ENCODE peak calls at places on chromosomes 13 and 19, in ten cellular contexts. One of them, this sample, is unnamed.

GRCh38 chr13:51538626-51539179 is 45.6 kb upstream of the WDFY2 start:
- DNase-seq in fibroblast of lung: no peak
- DNase-seq in keratinocyte: no peak
- DNase-seq in trophoblast cell: no peak
- DNase-seq in PC-9: no peak
- DNase-seq in neural progenitor cell: no peak
- DNase-seq in IMR-90: no peak
- DNase-seq in endothelial cell of umbilical vein: no peak
- DNase-seq in mesenchymal stem cell: no peak
- DNase-seq in astrocyte: no peak
- DNase-seq in this sample: no peak

GRCh38 chr19:9945319-9945966 is 9.1 kb upstream of the OLFM2 start:
- DNase-seq in fibroblast of lung: peak; percentile 99
- DNase-seq in keratinocyte: no peak
- DNase-seq in trophoblast cell: peak; percentile 2
- DNase-seq in PC-9: no peak
- DNase-seq in neural progenitor cell: peak; percentile 31
- DNase-seq in IMR-90: peak; percentile 100
- DNase-seq in endothelial cell of umbilical vein: peak; percentile 7
- DNase-seq in mesenchymal stem cell: peak; percentile 97
- DNase-seq in astrocyte: peak; percentile 99
- DNase-seq in this sample: peak; percentile 72

GRCh38 chr19:51131780-51132680 is 7.3 kb downstream of the SIGLEC9 start:
- DNase-seq in fibroblast of lung: no peak
- DNase-seq in keratinocyte: no peak
- DNase-seq in trophoblast cell: peak; percentile 33
- DNase-seq in PC-9: peak; percentile 8
- DNase-seq in neural progenitor cell: peak; percentile 43
- DNase-seq in IMR-90: peak; percentile 38
- DNase-seq in endothelial cell of umbilical vein: peak; percentile 80
- DNase-seq in mesenchymal stem cell: peak; percentile 92
- DNase-seq in astrocyte: no peak
- DNase-seq in this sample: no peak

GRCh38 chr13:20221772-20222171 is 10.3 kb downstream of the GJB6 start:
- DNase-seq in fibroblast of lung: no peak
- DNase-seq in keratinocyte: no peak
- DNase-seq in trophoblast cell: peak; percentile 25
- DNase-seq in PC-9: no peak
- DNase-seq in neural progenitor cell: no peak
- DNase-seq in IMR-90: no peak
- DNase-seq in endothelial cell of umbilical vein: no peak
- DNase-seq in mesenchymal stem cell: no peak
- DNase-seq in astrocyte: no peak
- DNase-seq in this sample: peak; percentile 57

GRCh38 chr19:42052241-42052863 is 17.7 kb downstream of the GRIK5 start:
- DNase-seq in fibroblast of lung: no peak
- DNase-seq in keratinocyte: no peak
- DNase-seq in trophoblast cell: no peak
- DNase-seq in PC-9: no peak
- DNase-seq in neural progenitor cell: no peak
- DNase-seq in IMR-90: no peak
- DNase-seq in endothelial cell of umbilical vein: no peak
- DNase-seq in mesenchymal stem cell: no peak
- DNase-seq in astrocyte: no peak
- DNase-seq in this sample: peak; percentile 21

GRCh38 chr13:64069892-64070291 is 2654.2 kb upstream of the PCDH20 start:
- DNase-seq in fibroblast of lung: no peak
- DNase-seq in keratinocyte: no peak
- DNase-seq in trophoblast cell: no peak
- DNase-seq in PC-9: no peak
- DNase-seq in neural progenitor cell: no peak
- DNase-seq in IMR-90: no peak
- DNase-seq in endothelial cell of umbilical vein: no peak
- DNase-seq in mesenchymal stem cell: no peak
- DNase-seq in astrocyte: no peak
- DNase-seq in this sample: no peak

GRCh38 chr19:3618811-3619630 is 7.6 kb downstream of the CACTIN start:
- DNase-seq in fibroblast of lung: no peak
- DNase-seq in keratinocyte: no peak
- DNase-seq in trophoblast cell: no peak
- DNase-seq in PC-9: no peak
- DNase-seq in neural progenitor cell: no peak
- DNase-seq in IMR-90: no peak
- DNase-seq in endothelial cell of umbilical vein: no peak
- DNase-seq in mesenchymal stem cell: no peak
- DNase-seq in astrocyte: no peak
- DNase-seq in this sample: no peak

GRCh38 chr13:71864094-71864980 is 2.7 kb downstream of the DACH1 start:
- DNase-seq in fibroblast of lung: peak; percentile 9
- DNase-seq in keratinocyte: no peak
- DNase-seq in trophoblast cell: no peak
- DNase-seq in PC-9: no peak
- DNase-seq in neural progenitor cell: peak; percentile 87
- DNase-seq in IMR-90: no peak
- DNase-seq in endothelial cell of umbilical vein: peak; percentile 75
- DNase-seq in mesenchymal stem cell: peak; percentile 84
- DNase-seq in astrocyte: no peak
- DNase-seq in this sample: peak; percentile 1

GRCh38 chr19:58560921-58561320 is 2.5 kb upstream of the UBE2M start:
- DNase-seq in fibroblast of lung: no peak
- DNase-seq in keratinocyte: no peak
- DNase-seq in trophoblast cell: no peak
- DNase-seq in PC-9: no peak
- DNase-seq in neural progenitor cell: no peak
- DNase-seq in IMR-90: no peak
- DNase-seq in endothelial cell of umbilical vein: no peak
- DNase-seq in mesenchymal stem cell: no peak
- DNase-seq in astrocyte: no peak
- DNase-seq in this sample: no peak

GRCh38 chr13:95025116-95025515 is 276.1 kb downstream of the ABCC4 start:
- DNase-seq in fibroblast of lung: no peak
- DNase-seq in keratinocyte: no peak
- DNase-seq in trophoblast cell: no peak
- DNase-seq in PC-9: no peak
- DNase-seq in neural progenitor cell: no peak
- DNase-seq in IMR-90: no peak
- DNase-seq in endothelial cell of umbilical vein: no peak
- DNase-seq in mesenchymal stem cell: no peak
- DNase-seq in astrocyte: no peak
- DNase-seq in this sample: no peak

GRCh38 chr13:23876265-23876664 is 12.9 kb downstream of the MIPEP start:
- DNase-seq in fibroblast of lung: no peak
- DNase-seq in keratinocyte: no peak
- DNase-seq in trophoblast cell: peak; percentile 10
- DNase-seq in PC-9: no peak
- DNase-seq in neural progenitor cell: peak; percentile 24
- DNase-seq in IMR-90: peak; percentile 23
- DNase-seq in endothelial cell of umbilical vein: no peak
- DNase-seq in mesenchymal stem cell: no peak
- DNase-seq in astrocyte: no peak
- DNase-seq in this sample: no peak

GRCh38 chr19:50419580-50420035 is 870 bp downstream of the SPIB start:
- DNase-seq in fibroblast of lung: no peak
- DNase-seq in keratinocyte: no peak
- DNase-seq in trophoblast cell: no peak
- DNase-seq in PC-9: no peak
- DNase-seq in neural progenitor cell: no peak
- DNase-seq in IMR-90: no peak
- DNase-seq in endothelial cell of umbilical vein: no peak
- DNase-seq in mesenchymal stem cell: no peak
- DNase-seq in astrocyte: no peak
- DNase-seq in this sample: no peak

GRCh38 chr19:13920940-13921744 is 15.1 kb downstream of the CC2D1A start:
- DNase-seq in fibroblast of lung: peak; percentile 57
- DNase-seq in keratinocyte: no peak
- DNase-seq in trophoblast cell: peak; percentile 70
- DNase-seq in PC-9: no peak
- DNase-seq in neural progenitor cell: peak; percentile 50
- DNase-seq in IMR-90: peak; percentile 44
- DNase-seq in endothelial cell of umbilical vein: peak; percentile 34
- DNase-seq in mesenchymal stem cell: peak; percentile 52
- DNase-seq in astrocyte: peak; percentile 41
- DNase-seq in this sample: peak; percentile 51

GRCh38 chr19:55340784-55341147 is 1.1 kb downstream of the KMT5C start:
- DNase-seq in fibroblast of lung: no peak
- DNase-seq in keratinocyte: no peak
- DNase-seq in trophoblast cell: peak; percentile 39
- DNase-seq in PC-9: no peak
- DNase-seq in neural progenitor cell: peak; percentile 66
- DNase-seq in IMR-90: no peak
- DNase-seq in endothelial cell of umbilical vein: peak; percentile 17
- DNase-seq in mesenchymal stem cell: peak; percentile 27
- DNase-seq in astrocyte: no peak
- DNase-seq in this sample: no peak

GRCh38 chr19:55339225-55340143 is at the start of gene KMT5C:
- DNase-seq in fibroblast of lung: peak; percentile 100
- DNase-seq in keratinocyte: peak; percentile 100
- DNase-seq in trophoblast cell: peak; percentile 100
- DNase-seq in PC-9: peak; percentile 100
- DNase-seq in neural progenitor cell: peak; percentile 100
- DNase-seq in IMR-90: peak; percentile 100
- DNase-seq in endothelial cell of umbilical vein: peak; percentile 100
- DNase-seq in mesenchymal stem cell: peak; percentile 100
- DNase-seq in astrocyte: peak; percentile 100
- DNase-seq in this sample: peak; percentile 100

GRCh38 chr19:55340144-55340783 is 588 bp downstream of the KMT5C start:
- DNase-seq in fibroblast of lung: no peak
- DNase-seq in keratinocyte: no peak
- DNase-seq in trophoblast cell: no peak
- DNase-seq in PC-9: no peak
- DNase-seq in neural progenitor cell: no peak
- DNase-seq in IMR-90: no peak
- DNase-seq in endothelial cell of umbilical vein: no peak
- DNase-seq in mesenchymal stem cell: no peak
- DNase-seq in astrocyte: no peak
- DNase-seq in this sample: no peak

GRCh38 chr19:55342044-55342531 is 2.4 kb downstream of the KMT5C start:
- DNase-seq in fibroblast of lung: no peak
- DNase-seq in keratinocyte: no peak
- DNase-seq in trophoblast cell: no peak
- DNase-seq in PC-9: no peak
- DNase-seq in neural progenitor cell: no peak
- DNase-seq in IMR-90: no peak
- DNase-seq in endothelial cell of umbilical vein: no peak
- DNase-seq in mesenchymal stem cell: no peak
- DNase-seq in astrocyte: no peak
- DNase-seq in this sample: no peak

GRCh38 chr19:55341191-55342043 is 1.7 kb downstream of the KMT5C start:
- DNase-seq in fibroblast of lung: peak; percentile 52
- DNase-seq in keratinocyte: no peak
- DNase-seq in trophoblast cell: peak; percentile 78
- DNase-seq in PC-9: peak; percentile 90
- DNase-seq in neural progenitor cell: peak; percentile 93
- DNase-seq in IMR-90: peak; percentile 33
- DNase-seq in endothelial cell of umbilical vein: peak; percentile 11
- DNase-seq in mesenchymal stem cell: peak; percentile 65
- DNase-seq in astrocyte: peak; percentile 23
- DNase-seq in this sample: peak; percentile 65
- H2AFZ ChIP-seq in fibroblast of lung: no peak overlapping the region
- H2AFZ ChIP-seq in keratinocyte: no peak overlapping the region
- H2AFZ ChIP-seq in trophoblast cell: no peak overlapping the region
- H2AFZ ChIP-seq in PC-9: no peak overlapping the region
- H2AFZ ChIP-seq in neural progenitor cell: no peak overlapping the region
- H2AFZ ChIP-seq in IMR-90: peak overlapping the region; percentile 32
- H2AFZ ChIP-seq in endothelial cell of umbilical vein: no peak overlapping the region
- H2AFZ ChIP-seq in mesenchymal stem cell: no peak overlapping the region
- H2AFZ ChIP-seq in astrocyte: no peak overlapping the region
- H2AFZ ChIP-seq in this sample: no peak overlapping the region

GRCh38 chr19:34960103-34960805 is 3.8 kb downstream of the ZNF792 start:
- DNase-seq in fibroblast of lung: peak; percentile 94
- DNase-seq in keratinocyte: no peak
- DNase-seq in trophoblast cell: no peak
- DNase-seq in PC-9: no peak
- DNase-seq in neural progenitor cell: no peak
- DNase-seq in IMR-90: peak; percentile 86
- DNase-seq in endothelial cell of umbilical vein: no peak
- DNase-seq in mesenchymal stem cell: no peak
- DNase-seq in astrocyte: peak; percentile 93
- DNase-seq in this sample: peak; percentile 17
- H3K9me3 ChIP-seq in fibroblast of lung: peaks cover 14% of the 10 kb centered on the region
- H3K9me3 ChIP-seq in keratinocyte: peaks cover 26% of the 10 kb centered on the region
- H3K9me3 ChIP-seq in trophoblast cell: peaks cover 37% of the 10 kb centered on the region
- H3K9me3 ChIP-seq in PC-9: peaks cover 31% of the 10 kb centered on the region
- H3K9me3 ChIP-seq in neural progenitor cell: peaks cover 26% of the 10 kb centered on the region
- H3K9me3 ChIP-seq in IMR-90: peaks cover 41% of the 10 kb centered on the region
- H3K9me3 ChIP-seq in endothelial cell of umbilical vein: peaks cover 38% of the 10 kb centered on the region
- H3K9me3 ChIP-seq in mesenchymal stem cell: peaks cover 54% of the 10 kb centered on the region
- H3K9me3 ChIP-seq in astrocyte: peaks cover 38% of the 10 kb centered on the region
- H3K9me3 ChIP-seq in this sample: peaks cover 48% of the 10 kb centered on the region

DNA sequence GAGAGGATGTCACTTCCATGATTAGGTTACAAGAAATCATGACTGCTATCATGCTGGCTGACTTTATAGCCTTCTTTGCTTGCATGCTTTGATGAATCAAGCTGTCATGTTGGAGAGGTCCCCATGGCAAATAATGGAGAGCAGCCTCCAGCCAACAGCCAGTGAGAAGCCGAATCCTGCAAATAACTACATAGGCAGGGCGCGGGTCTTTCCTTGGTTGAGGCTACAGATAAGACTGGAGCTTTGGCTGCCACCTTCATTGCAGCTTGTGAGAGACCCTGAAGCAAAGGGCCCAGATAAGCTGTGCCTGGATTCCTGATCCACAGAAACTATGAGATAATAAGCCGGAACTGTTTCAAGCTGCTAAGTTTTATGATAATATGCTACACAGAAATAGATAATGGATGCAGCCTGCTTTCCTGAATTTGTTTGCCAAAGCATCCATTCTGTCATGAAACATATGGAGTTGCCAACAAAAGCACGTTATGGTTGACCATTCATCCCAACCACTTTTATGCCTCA is 257.0 kb downstream of the HS6ST3 start:
- DNase-seq in fibroblast of lung: no peak
- DNase-seq in keratinocyte: no peak
- DNase-seq in trophoblast cell: no peak
- DNase-seq in PC-9: no peak
- DNase-seq in neural progenitor cell: no peak
- DNase-seq in IMR-90: no peak
- DNase-seq in endothelial cell of umbilical vein: no peak
- DNase-seq in mesenchymal stem cell: no peak
- DNase-seq in astrocyte: no peak
- DNase-seq in this sample: no peak
- H2AFZ ChIP-seq in fibroblast of lung: no peak overlapping the region
- H2AFZ ChIP-seq in keratinocyte: no peak overlapping the region
- H2AFZ ChIP-seq in trophoblast cell: no peak overlapping the region
- H2AFZ ChIP-seq in PC-9: no peak overlapping the region
- H2AFZ ChIP-seq in neural progenitor cell: no peak overlapping the region
- H2AFZ ChIP-seq in IMR-90: no peak overlapping the region
- H2AFZ ChIP-seq in endothelial cell of umbilical vein: no peak overlapping the region
- H2AFZ ChIP-seq in mesenchymal stem cell: no peak overlapping the region
- H2AFZ ChIP-seq in astrocyte: no peak overlapping the region
- H2AFZ ChIP-seq in this sample: no peak overlapping the region

DNA sequence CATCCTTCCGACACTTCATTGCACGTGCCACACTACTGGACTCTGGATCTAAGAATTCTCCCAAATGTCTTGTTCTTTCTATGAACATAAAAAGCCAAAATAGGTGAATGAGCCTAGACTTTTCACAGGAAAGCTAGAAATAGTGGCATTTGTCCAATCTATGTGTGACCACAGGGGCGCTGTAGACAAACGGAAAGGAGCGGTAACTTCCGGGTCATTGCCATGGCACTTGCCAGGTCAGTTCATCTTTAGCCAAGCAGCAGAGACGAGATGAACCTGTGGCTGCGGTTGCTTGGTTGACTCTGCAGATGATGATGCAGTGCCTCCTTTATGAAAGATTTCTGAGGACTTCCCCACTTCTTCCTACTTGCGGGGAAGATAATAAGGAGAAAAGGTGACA is 65.6 kb downstream of the ADGRE1 start:
- DNase-seq in fibroblast of lung: no peak
- DNase-seq in keratinocyte: no peak
- DNase-seq in trophoblast cell: no peak
- DNase-seq in PC-9: no peak
- DNase-seq in neural progenitor cell: no peak
- DNase-seq in IMR-90: no peak
- DNase-seq in endothelial cell of umbilical vein: no peak
- DNase-seq in mesenchymal stem cell: no peak
- DNase-seq in astrocyte: no peak
- DNase-seq in this sample: no peak
- H3K9me3 ChIP-seq in fibroblast of lung: no peaks in the 10 kb centered on the region
- H3K9me3 ChIP-seq in keratinocyte: peaks cover 4% of the 10 kb centered on the region
- H3K9me3 ChIP-seq in trophoblast cell: peaks cover 8% of the 10 kb centered on the region
- H3K9me3 ChIP-seq in PC-9: no peaks in the 10 kb centered on the region
- H3K9me3 ChIP-seq in neural progenitor cell: peaks cover 7% of the 10 kb centered on the region
- H3K9me3 ChIP-seq in IMR-90: peaks cover 10% of the 10 kb centered on the region
- H3K9me3 ChIP-seq in endothelial cell of umbilical vein: no peaks in the 10 kb centered on the region
- H3K9me3 ChIP-seq in mesenchymal stem cell: no peaks in the 10 kb centered on the region
- H3K9me3 ChIP-seq in astrocyte: peaks cover 5% of the 10 kb centered on the region
- H3K9me3 ChIP-seq in this sample: peaks cover 2% of the 10 kb centered on the region